ENCODE peak calls at places on chromosomes 4 and X, in six cellular contexts. H is fibroblast of lung, M is GM23248, N is PC-9, P is IMR-90, W is A549. L is an unnamed sample.
A peak's percentile ranks its signal among the peaks of the same experiment; 100 is the strongest.

GRCh38 chr4:39706334-39706733 is 8.4 kb downstream of the UBE2K start:
- DNase-seq in H (peak; percentile 81), M (peak; percentile 93), N (peak; percentile 31), P (peak; percentile 89), W (no peak), L (peak; percentile 65)

GRCh38 chr4:4677825-4678522 is 136.1 kb upstream of the STX18 start:
- DNase-seq in H (peak; percentile 62), M (peak; percentile 83), N (no peak), P (peak; percentile 59), W (no peak), L (peak; percentile 83)

GRCh38 chr4:76895619-76896018 is 2.3 kb downstream of the SOWAHB start:
- DNase-seq in H (no peak), M (no peak), N (no peak), P (no peak), W (no peak), L (no peak)

GRCh38 chr4:120753854-120754253 is 168.7 kb downstream of the PRDM5 start:
- DNase-seq in H (no peak), M (no peak), N (no peak), P (no peak), W (no peak), L (no peak)

GRCh38 chr4:42122237-42122636 is 30.2 kb downstream of the BEND4 start:
- DNase-seq in H (no peak), M (no peak), N (no peak), P (no peak), W (no peak), L (no peak)

GRCh38 chr4:6772223-6772928 is 10.2 kb upstream of the KIAA0232 start:
- DNase-seq in H (no peak), M (peak; percentile 29), N (peak; percentile 77), P (no peak), W (no peak), L (peak; percentile 50)

GRCh38 chr4:91064157-91064853 is 937.1 kb downstream of the CCSER1 start:
- DNase-seq in H (peak; percentile 69), M (no peak), N (peak; percentile 5), P (no peak), W (no peak), L (no peak)

GRCh38 chr4:48939785-48940184 is 33.2 kb upstream of the OCIAD2 start:
- DNase-seq in H (peak; percentile 52), M (peak; percentile 83), N (peak; percentile 64), P (peak; percentile 82), W (peak; percentile 8), L (peak; percentile 44)

GRCh38 chr4:81257021-81257420 is 42.0 kb upstream of the PRKG2 start:
- DNase-seq in H (peak; percentile 60), M (peak; percentile 56), N (no peak), P (peak; percentile 67), W (no peak), L (no peak)

GRCh38 chr4:133178960-133179359 is 29.9 kb downstream of the PCDH10 start:
- DNase-seq in H (no peak), M (no peak), N (no peak), P (peak; percentile 4), W (no peak), L (no peak)

GRCh38 chrX:150092549-150092948 is 154.3 kb upstream of the EOLA2 start:
- DNase-seq in H (no peak), M (no peak), N (no peak), P (no peak), W (no peak), L (no peak)

GRCh38 chrX:38112566-38112965 is 106.2 kb downstream of the SYTL5 start:
- DNase-seq in H (no peak), M (no peak), N (no peak), P (no peak), W (no peak), L (no peak)

GRCh38 chr4:52052475-52052780 is 1.3 kb downstream of the SPATA18 start:
- DNase-seq in H (peak; percentile 28), M (peak; percentile 43), N (no peak), P (peak; percentile 20), W (no peak), L (no peak)

GRCh38 chr4:71772592-71772991 is 11.3 kb downstream of the GC start:
- DNase-seq in H (no peak), M (no peak), N (no peak), P (no peak), W (no peak), L (no peak)

GRCh38 chrX:75038925-75039324 is 113.7 kb upstream of the NEXMIF start:
- DNase-seq in H (peak; percentile 8), M (peak; percentile 18), N (peak; percentile 4), P (peak; percentile 32), W (no peak), L (no peak)

GRCh38 chrX:64842492-64842891 is 133.8 kb downstream of the ZC4H2 start:
- DNase-seq in H (no peak), M (no peak), N (no peak), P (no peak), W (no peak), L (no peak)

GRCh38 chr4:122762520-122762919 is 30.0 kb downstream of the BBS12 start:
- DNase-seq in H (no peak), M (no peak), N (no peak), P (no peak), W (no peak), L (no peak)

GRCh38 chr4:86055898-86056297 is 304.0 kb downstream of the MAPK10 start:
- DNase-seq in H (no peak), M (peak; percentile 53), N (no peak), P (peak; percentile 18), W (peak; percentile 0), L (no peak)

GRCh38 chr4:140233811-140234696 is 80.1 kb upstream of the MAML3 start:
- DNase-seq in H (peak; percentile 91), M (peak; percentile 70), N (no peak), P (peak; percentile 90), W (no peak), L (peak; percentile 61)

GRCh38 chrX:35711281-35711680 is 86.9 kb upstream of the MAGEB16 start:
- DNase-seq in H (peak; percentile 33), M (no peak), N (no peak), P (no peak), W (no peak), L (no peak)

GRCh38 chr4:139902328-139903217 is 237.0 kb downstream of the MGST2 start:
- DNase-seq in H (peak; percentile 47), M (peak; percentile 61), N (no peak), P (peak; percentile 20), W (no peak), L (no peak)

GRCh38 chr4:97998203-97998602 is 145.1 kb downstream of the STPG2 start:
- DNase-seq in H (no peak), M (no peak), N (no peak), P (no peak), W (no peak), L (no peak)

GRCh38 chr4:184267673-184268573 is 50.2 kb upstream of the ENPP6 start:
- DNase-seq in H (peak; percentile 86), M (peak; percentile 94), N (peak; percentile 45), P (peak; percentile 97), W (peak; percentile 37), L (peak; percentile 83)

GRCh38 chr4:15778191-15778741 is at the start of gene CD38:
- DNase-seq in H (no peak), M (peak; percentile 41), N (no peak), P (no peak), W (peak; percentile 10), L (no peak)

GRCh38 chrX:42680651-42681050 is 97.3 kb downstream of the PPP1R2C start:
- DNase-seq in H (peak; percentile 8), M (no peak), N (no peak), P (no peak), W (no peak), L (no peak)

GRCh38 chr4:138562544-138562961 is 320.4 kb upstream of the SLC7A11 start:
- DNase-seq in H (peak; percentile 81), M (no peak), N (no peak), P (peak; percentile 87), W (no peak), L (peak; percentile 68)

GRCh38 chrX:155874571-155875244 is 6.4 kb upstream of the VAMP7 start:
- DNase-seq in H (no peak), M (no peak), N (no peak), P (no peak), W (no peak), L (no peak)

DNA sequence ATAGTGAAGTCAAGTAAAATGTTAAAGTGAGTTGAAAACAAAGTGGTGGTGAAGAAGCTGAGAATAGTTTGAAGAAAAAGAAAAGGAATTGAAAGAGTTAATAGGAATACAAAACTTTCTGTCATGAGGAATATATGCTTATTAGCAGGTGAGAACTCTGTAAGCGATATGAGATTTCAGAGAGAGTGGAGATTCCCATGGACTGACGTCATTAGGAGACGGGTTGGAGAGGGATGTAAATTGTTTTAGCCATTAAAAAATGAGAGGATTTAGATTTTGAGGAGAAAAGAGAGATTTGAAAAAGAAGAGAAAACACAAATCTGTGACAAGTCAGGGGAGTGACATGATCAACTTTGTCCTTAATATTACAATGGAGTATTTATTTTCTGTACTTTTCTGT is 11.7 kb downstream of the NDST4 start:
- DNase-seq in H (no peak), M (no peak), N (no peak), P (no peak), W (no peak), L (no peak)
- H3K4me2 ChIP-seq in H (no peak overlapping the region), M (no peak overlapping the region), N (no peak overlapping the region), P (no peak overlapping the region), W (no peak overlapping the region), L (no peak overlapping the region)

GRCh38 chr4:143377635-143378099 is 41.0 kb downstream of the GAB1 start:
- DNase-seq in H (no peak), M (no peak), N (no peak), P (no peak), W (no peak), L (no peak)
- H3K4me1 ChIP-seq in H (peaks cover 2% of the 10 kb centered on the region), M (peaks cover 15% of the 10 kb centered on the region), N (no peaks in the 10 kb centered on the region), P (peaks cover 15% of the 10 kb centered on the region), W (peaks cover 3% of the 10 kb centered on the region), L (peaks cover 30% of the 10 kb centered on the region)

GRCh38 chrX:3598696-3599095 is 114.8 kb downstream of the PRKX start:
- DNase-seq in H (no peak), M (no peak), N (no peak), P (no peak), W (no peak), L (no peak)

GRCh38 chrX:3603026-3603661 is 110.3 kb downstream of the PRKX start:
- DNase-seq in H (no peak), M (no peak), N (no peak), P (no peak), W (peak; percentile 28), L (no peak)

GRCh38 chrX:3598046-3598605 is 115.3 kb downstream of the PRKX start:
- DNase-seq in H (no peak), M (no peak), N (no peak), P (no peak), W (no peak), L (peak; percentile 29)

DNA sequence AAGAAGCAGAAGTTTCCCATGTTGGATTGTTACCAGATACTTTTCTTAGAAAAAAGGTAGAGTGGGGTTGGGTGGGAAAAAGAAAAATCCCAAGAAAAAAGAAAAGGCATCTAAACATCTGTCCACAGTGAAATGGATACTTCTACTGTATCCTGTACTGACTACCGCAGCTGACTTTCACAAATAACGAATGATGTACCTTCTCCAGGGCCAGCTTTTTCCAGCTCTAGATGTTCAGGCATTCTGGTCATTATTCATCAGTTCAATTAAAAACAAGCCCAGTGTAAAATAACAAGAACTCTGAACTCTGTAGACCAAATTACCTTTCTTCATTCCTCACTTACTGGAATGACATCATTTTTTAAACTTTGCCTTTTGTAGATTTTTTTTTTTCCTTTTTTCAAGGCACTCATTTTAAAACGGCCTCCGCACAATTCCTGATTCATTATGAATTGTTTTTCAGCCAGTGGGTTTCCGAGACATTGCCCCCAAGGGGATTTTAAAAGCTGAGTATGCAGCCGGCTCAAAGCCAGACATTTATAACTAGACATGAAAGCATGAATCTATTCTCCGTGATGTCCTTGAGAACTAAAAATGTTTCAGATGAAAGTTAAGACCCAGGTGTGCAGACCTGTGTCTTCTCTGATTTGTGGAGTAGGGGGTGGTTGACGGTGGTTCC is 113.5 kb downstream of the PRKX start:
- DNase-seq in H (no peak), M (peak; percentile 61), N (no peak), P (no peak), W (no peak), L (peak; percentile 78)
- H3K4me2 ChIP-seq in H (no peak overlapping the region), M (peak overlapping the region; percentile 61), N (no peak overlapping the region), P (no peak overlapping the region), W (no peak overlapping the region), L (peak overlapping the region; percentile 60)

GRCh38 chr4:83316459-83317170 is 18.0 kb downstream of the HPSE start:
- DNase-seq in H (no peak), M (peak; percentile 36), N (no peak), P (no peak), W (no peak), L (no peak)
- H3K4me1 ChIP-seq in H (no peaks in the 10 kb centered on the region), M (no peaks in the 10 kb centered on the region), N (no peaks in the 10 kb centered on the region), P (no peaks in the 10 kb centered on the region), W (no peaks in the 10 kb centered on the region), L (no peaks in the 10 kb centered on the region)

L was measured in osteoblast.